ENCODE peak calls at places on chromosomes 3 and 15, in eight cellular contexts. W is PC-9, N is GM23248, F is HepG2, L is A549, X is IMR-90, Q is OCI-LY7, T is MM.1S. V is an unnamed sample.

GRCh38 chr3:185986201-185986600 is 48.4 kb upstream of the TRA2B start:
- DNase-seq in L (peak), Q (no peak), X (no peak), T (no peak), F (no peak), N (peak), W (no peak), V (no peak)

GRCh38 chr15:77541421-77542181 is 91.1 kb downstream of the LINGO1 start:
- DNase-seq in Q (no peak), X (peak), W (no peak), F (no peak), T (no peak), N (peak), L (no peak), V (no peak)

GRCh38 chr3:54836876-54837275 is 91.0 kb downstream of the LRTM1 start:
- DNase-seq in T (no peak), F (no peak), N (no peak), W (no peak), X (no peak), L (no peak), Q (no peak), V (peak)

GRCh38 chr3:112119686-112120484 is 13.2 kb downstream of the GCSAM start:
- DNase-seq in X (no peak), N (no peak), L (no peak), F (no peak), W (no peak), Q (peak), T (no peak), V (no peak)

GRCh38 chr3:51954713-51955112 is 468 bp upstream of the GPR62 start:
- DNase-seq in Q (no peak), W (no peak), L (no peak), X (no peak), F (no peak), T (no peak), N (no peak), V (no peak)

GRCh38 chr15:93291380-93291779 is 202.4 kb upstream of the RGMA start:
- DNase-seq in W (no peak), L (no peak), X (no peak), N (no peak), F (no peak), Q (no peak), T (no peak), V (no peak)

GRCh38 chr3:152650177-152650576 is 184.8 kb upstream of the P2RY1 start:
- DNase-seq in L (no peak), T (no peak), Q (no peak), N (peak), W (no peak), F (peak), X (no peak), V (no peak)

GRCh38 chr3:64395490-64395889 is 170.2 kb upstream of the PRICKLE2 start:
- DNase-seq in W (no peak), Q (no peak), X (no peak), N (no peak), T (no peak), F (no peak), L (no peak), V (no peak)

GRCh38 chr15:83356516-83357399 is 72.3 kb upstream of the BNC1 start:
- DNase-seq in F (no peak), N (no peak), Q (no peak), L (no peak), W (no peak), T (no peak), X (no peak), V (no peak)

GRCh38 chr3:35946857-35947514 is 307.7 kb downstream of the ARPP21 start:
- DNase-seq in W (no peak), T (no peak), L (no peak), X (no peak), Q (no peak), F (no peak), N (no peak), V (peak)

GRCh38 chr3:64048631-64049061 is 25.4 kb upstream of the PSMD6 start:
- DNase-seq in L (no peak), X (peak), T (no peak), N (peak), W (no peak), Q (no peak), F (no peak), V (no peak)

GRCh38 chr3:32700244-32700643 is 15.3 kb downstream of the CNOT10 start:
- DNase-seq in L (no peak), T (no peak), Q (no peak), F (no peak), W (no peak), X (no peak), N (no peak), V (no peak)

GRCh38 chr3:132029182-132029902 is 5.5 kb downstream of the CPNE4 start:
- DNase-seq in L (peak), N (peak), T (peak), Q (peak), F (peak), W (peak), X (peak), V (peak)

GRCh38 chr15:57382969-57383368 is 6.7 kb downstream of the CGNL1 start:
- DNase-seq in X (no peak), W (no peak), L (no peak), Q (no peak), T (no peak), F (no peak), N (no peak), V (no peak)

GRCh38 chr3:129054605-129055104 is 5.9 kb upstream of the GP9 start:
- DNase-seq in T (no peak), F (peak), W (no peak), X (no peak), Q (no peak), L (no peak), N (no peak), V (peak)

GRCh38 chr3:192216067-192216466 is 511.3 kb downstream of the FGF12 start:
- DNase-seq in N (no peak), X (no peak), F (no peak), W (no peak), Q (no peak), T (no peak), L (no peak), V (no peak)

GRCh38 chr3:161449784-161450183 is 46.8 kb upstream of the OTOL1 start:
- DNase-seq in Q (no peak), L (no peak), F (no peak), X (no peak), W (no peak), T (no peak), N (no peak), V (no peak)

GRCh38 chr3:14991148-14991742 is 43.9 kb downstream of the NR2C2 start:
- DNase-seq in L (no peak), F (no peak), Q (no peak), W (no peak), X (no peak), T (no peak), N (no peak), V (no peak)

GRCh38 chr3:108959017-108959416 is 5.3 kb upstream of the GUCA1C start:
- DNase-seq in X (no peak), N (peak), L (no peak), Q (no peak), F (no peak), T (no peak), W (no peak), V (no peak)

GRCh38 chr3:177201707-177202397 is 4.6 kb upstream of the TBL1XR1 start:
- DNase-seq in F (no peak), Q (peak), N (no peak), T (peak), W (no peak), L (no peak), X (peak), V (no peak)

GRCh38 chr15:74604983-74605809 is 10.4 kb upstream of the CLK3 start:
- DNase-seq in T (no peak), L (no peak), N (peak), F (peak), W (no peak), X (no peak), Q (no peak), V (no peak)

GRCh38 chr3:126540342-126540849 is 16.4 kb downstream of the CHST13 start:
- DNase-seq in N (peak), Q (no peak), X (peak), W (peak), T (no peak), L (peak), F (no peak), V (peak)

GRCh38 chr3:12436514-12437222 is 47.6 kb upstream of the TSEN2 start:
- DNase-seq in X (peak), N (peak), W (no peak), L (no peak), T (no peak), Q (no peak), F (no peak), V (peak)

GRCh38 chr3:186124618-186125017 is 15.7 kb upstream of the ETV5 start:
- DNase-seq in T (no peak), X (no peak), W (no peak), F (no peak), L (no peak), Q (no peak), N (no peak), V (no peak)

GRCh38 chr15:33083232-33084006 is 111.1 kb downstream of the FMN1 start:
- DNase-seq in Q (no peak), L (no peak), F (no peak), X (peak), T (no peak), N (no peak), W (peak), V (no peak)

GRCh38 chr3:14791343-14791945 is 27.3 kb upstream of the FGD5 start:
- DNase-seq in W (peak), X (peak), N (peak), Q (peak), L (peak), T (peak), F (peak), V (peak)

GRCh38 chr15:36965561-36966342 is 134.6 kb downstream of the MEIS2 start:
- DNase-seq in N (no peak), Q (no peak), F (no peak), X (no peak), T (no peak), L (no peak), W (no peak), V (no peak)

GRCh38 chr3:126026277-126026751 is 57.3 kb downstream of the ROPN1B start:
- DNase-seq in T (no peak), X (no peak), F (no peak), Q (no peak), W (no peak), N (no peak), L (no peak), V (no peak)

GRCh38 chr15:60301024-60301423 is 96.8 kb downstream of the ANXA2 start:
- DNase-seq in X (no peak), Q (peak), T (no peak), L (peak), F (no peak), N (peak), W (no peak), V (no peak)

GRCh38 chr15:101478701-101479341 is 10.7 kb downstream of the PCSK6 start:
- DNase-seq in L (no peak), F (no peak), X (no peak), W (no peak), Q (no peak), T (no peak), N (no peak), V (no peak)

GRCh38 chr15:101480613-101481380 is 8.7 kb downstream of the PCSK6 start:
- DNase-seq in L (no peak), F (no peak), N (no peak), X (no peak), T (no peak), W (peak), Q (no peak), V (no peak)

GRCh38 chr15:101479342-101479845 is 10.1 kb downstream of the PCSK6 start:
- DNase-seq in Q (no peak), F (no peak), L (no peak), T (no peak), X (no peak), N (no peak), W (no peak), V (no peak)

GRCh38 chr15:101481381-101481705 is 8.2 kb downstream of the PCSK6 start:
- DNase-seq in T (no peak), N (no peak), Q (no peak), X (no peak), F (no peak), W (peak), L (no peak), V (no peak)

GRCh38 chr15:101479851-101480612 is 9.5 kb downstream of the PCSK6 start:
- DNase-seq in F (no peak), W (no peak), N (no peak), L (no peak), X (no peak), Q (no peak), T (no peak), V (no peak)
- H3K4me2 ChIP-seq in F (no peak), W (no peak), N (no peak), L (no peak), X (no peak), Q (no peak), T (no peak), V (no peak)

GRCh38 chr3:197406266-197406665 is 107.9 kb upstream of the DLG1 start:
- DNase-seq in Q (no peak), N (no peak), X (no peak), F (no peak), T (no peak), W (no peak), L (no peak), V (peak)
- H3K4me2 ChIP-seq in Q (no peak), N (no peak), X (no peak), F (no peak), T (no peak), W (no peak), L (no peak), V (no peak)

DNA sequence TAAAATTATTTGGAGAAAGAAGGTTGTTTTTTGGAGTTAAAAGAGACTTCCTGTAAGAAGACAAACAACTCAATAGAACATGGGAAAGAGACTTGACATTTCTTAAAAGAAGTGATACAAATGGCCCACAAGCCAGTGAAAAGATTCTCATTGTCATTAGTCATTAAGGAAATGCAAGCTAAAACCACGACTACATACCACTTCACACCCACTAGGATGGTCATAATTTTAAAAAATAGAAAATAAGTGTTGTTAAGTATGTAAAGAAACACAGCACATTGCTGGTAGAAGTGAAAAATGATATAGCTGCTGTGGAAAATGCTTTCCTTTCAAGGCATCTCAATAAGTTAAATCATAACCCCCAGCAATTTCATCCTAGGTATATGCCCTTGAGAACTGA is 44.4 kb upstream of the GK5 start:
- DNase-seq in Q (no peak), F (no peak), X (no peak), N (peak), T (no peak), W (no peak), L (no peak), V (no peak)
- H3K4me2 ChIP-seq in Q (no peak), F (no peak), X (no peak), N (no peak), T (no peak), W (no peak), L (no peak), V (no peak)

GRCh38 chr3:49341996-49342395 is 2.1 kb upstream of the USP4 start:
- DNase-seq in L (no peak), T (no peak), X (no peak), F (no peak), N (no peak), W (no peak), Q (no peak), V (no peak)
- H3K4me2 ChIP-seq in L (no peak), T (no peak), X (no peak), F (peak), N (no peak), W (no peak), Q (peak), V (no peak)

GRCh38 chr3:45124379-45124778 is 21.8 kb downstream of the CDCP1 start:
- DNase-seq in Q (no peak), F (no peak), N (peak), W (peak), L (peak), X (peak), T (no peak), V (no peak)

GRCh38 chr3:45125550-45126026 is 20.6 kb downstream of the CDCP1 start:
- DNase-seq in Q (no peak), N (no peak), L (no peak), W (peak), X (no peak), F (no peak), T (peak), V (no peak)

GRCh38 chr3:45123030-45123429 is 23.1 kb downstream of the CDCP1 start:
- DNase-seq in Q (no peak), X (peak), L (peak), W (peak), N (peak), F (no peak), T (no peak), V (peak)

GRCh38 chr3:45124956-45125355 is 21.2 kb downstream of the CDCP1 start:
- DNase-seq in T (no peak), N (no peak), W (no peak), X (no peak), F (no peak), L (no peak), Q (no peak), V (no peak)

GRCh38 chr3:45123841-45124269 is 22.3 kb downstream of the CDCP1 start:
- DNase-seq in N (peak), L (peak), F (no peak), Q (no peak), X (peak), W (peak), T (no peak), V (peak)
- H3K4me2 ChIP-seq in N (peak), L (peak), F (no peak), Q (no peak), X (peak), W (peak), T (no peak), V (peak)

GRCh38 chr3:124761250-124761796 is 31.1 kb downstream of the UMPS start:
- DNase-seq in N (peak), X (peak), T (peak), W (peak), F (peak), Q (peak), L (peak), V (peak)
- H3K4me2 ChIP-seq in N (peak), X (no peak), T (peak), W (peak), F (peak), Q (peak), L (peak), V (peak)